ENCODE peak calls at places on chromosomes 12 and 14, in six cellular contexts. P is stomach, O is GM23338, K is fibroblast of lung, Y is ascending aorta, N is brain microvascular endothelial cell. E is an unnamed sample. For H3K36me3, the result is how much of the 10 kb centered on the place peaks cover.

GRCh38 chr12:126509587-126509986 is 1444.4 kb downstream of the AACS start:
- DNase-seq in P (no peak), N (no peak), Y (no peak), O (no peak), K (no peak), E (no peak)

GRCh38 chr12:62301799-62302133 is 41.6 kb downstream of the USP15 start:
- DNase-seq in Y (no peak), K (no peak), N (no peak), O (no peak), P (no peak), E (no peak)

GRCh38 chr12:119594772-119595445 is 1.3 kb downstream of the TMEM233 start:
- DNase-seq in O (peak), N (no peak), P (no peak), Y (no peak), K (peak), E (no peak)

GRCh38 chr12:18320036-18320617 is 58.8 kb downstream of the PIK3C2G start:
- DNase-seq in N (peak), O (peak), Y (no peak), K (peak), P (no peak), E (peak)

GRCh38 chr12:131751335-131751734 is 40.4 kb downstream of the SFSWAP start:
- DNase-seq in K (no peak), Y (no peak), N (no peak), O (no peak), P (no peak), E (no peak)

GRCh38 chr12:45483571-45483970 is 245.9 kb upstream of the ARID2 start:
- DNase-seq in Y (no peak), P (no peak), K (peak), N (no peak), O (no peak), E (no peak)

GRCh38 chr14:61388976-61389576 is 67.7 kb downstream of the PRKCH start:
- DNase-seq in Y (no peak), O (no peak), P (no peak), K (peak), N (peak), E (no peak)

GRCh38 chr14:77638738-77639137 is 22.3 kb upstream of the SPTLC2 start:
- DNase-seq in P (no peak), O (no peak), N (peak), K (peak), Y (no peak), E (no peak)

GRCh38 chr14:39726563-39726962 is 294.3 kb upstream of the FBXO33 start:
- DNase-seq in O (no peak), P (no peak), N (no peak), Y (no peak), K (no peak), E (no peak)

GRCh38 chr14:92348154-92348553 is 25.2 kb downstream of the SLC24A4 start:
- DNase-seq in N (no peak), O (no peak), K (no peak), P (no peak), Y (no peak), E (no peak)

GRCh38 chr12:104701756-104702155 is 245.0 kb downstream of the CHST11 start:
- DNase-seq in Y (no peak), K (no peak), O (no peak), N (no peak), P (peak), E (no peak)

GRCh38 chr14:68281497-68281896 is 461.9 kb downstream of the RAD51B start:
- DNase-seq in O (no peak), K (no peak), N (no peak), P (no peak), Y (no peak), E (no peak)

GRCh38 chr12:39795481-39795880 is 175.9 kb upstream of the ABCD2 start:
- DNase-seq in Y (no peak), P (no peak), N (no peak), K (no peak), O (no peak), E (no peak)

GRCh38 chr12:64431791-64432190 is 20.1 kb upstream of the TBK1 start:
- DNase-seq in K (no peak), Y (no peak), O (no peak), P (no peak), N (no peak), E (no peak)

GRCh38 chr12:54393743-54394142 is 9.2 kb upstream of the ZNF385A start:
- DNase-seq in O (no peak), N (no peak), P (no peak), Y (no peak), K (no peak), E (no peak)

GRCh38 chr12:105977256-105978051 is 161.3 kb downstream of the NUAK1 start:
- DNase-seq in N (peak), Y (no peak), O (no peak), K (peak), P (no peak), E (peak)

GRCh38 chr12:80053048-80053790 is 46.1 kb upstream of the OTOGL start:
- DNase-seq in O (no peak), N (peak), Y (peak), P (peak), K (peak), E (no peak)

GRCh38 chr14:94689218-94689984 is 77.2 kb downstream of the SERPINA3 start:
- DNase-seq in N (peak), K (peak), O (peak), P (peak), Y (no peak), E (no peak)

GRCh38 chr14:58282925-58283593 is 15.3 kb upstream of the ARID4A start:
- DNase-seq in P (no peak), K (no peak), N (no peak), O (no peak), Y (no peak), E (no peak)

GRCh38 chr12:121214171-121214777 is 4.3 kb downstream of the P2RX4 start:
- DNase-seq in P (no peak), K (peak), N (peak), Y (no peak), O (no peak), E (no peak)

GRCh38 chr14:68512088-68512487 is 280.8 kb downstream of the ZFP36L1 start:
- DNase-seq in O (no peak), P (no peak), Y (no peak), K (peak), N (no peak), E (no peak)

GRCh38 chr12:66823857-66824570 is 145.1 kb upstream of the GRIP1 start:
- DNase-seq in N (no peak), K (peak), O (no peak), P (no peak), Y (no peak), E (peak)

GRCh38 chr12:87469295-87469694 is 559.9 kb downstream of the C12orf50 start:
- DNase-seq in Y (no peak), O (no peak), K (peak), P (no peak), N (peak), E (no peak)

GRCh38 chr12:47819902-47820630 is at the start of gene HDAC7:
- DNase-seq in Y (no peak), N (peak), P (peak), O (peak), K (peak), E (no peak)

GRCh38 chr12:104695453-104696148 is 238.9 kb downstream of the CHST11 start:
- DNase-seq in P (no peak), O (no peak), N (peak), Y (peak), K (peak), E (peak)

GRCh38 chr12:26156201-26156871 is 31.5 kb upstream of the BHLHE41 start:
- DNase-seq in K (peak), P (no peak), Y (no peak), N (no peak), O (no peak), E (peak)
- H3K4me3 ChIP-seq in K (no peak), P (no peak), Y (no peak), N (no peak), O (no peak), E (no peak)

DNA sequence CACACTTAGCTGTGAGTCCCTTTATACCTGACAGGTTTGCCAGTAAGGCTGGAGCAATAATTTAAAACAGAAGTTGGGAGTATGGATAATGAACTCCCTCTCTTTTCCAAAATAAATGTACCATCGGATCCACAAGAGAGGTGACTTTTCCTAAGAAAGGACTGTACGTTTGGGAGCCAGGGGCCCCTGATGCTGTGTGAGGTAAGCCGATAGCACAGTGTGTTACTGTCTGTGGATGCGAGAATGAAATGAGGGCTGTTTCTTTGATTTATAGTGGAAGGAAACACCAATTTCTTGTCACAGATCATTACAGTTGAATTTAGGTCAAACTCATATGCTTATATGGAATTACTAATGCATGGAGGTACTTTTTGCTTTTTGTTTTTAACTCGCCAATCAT is 147.7 kb downstream of the ZNF664 start:
- DNase-seq in O (no peak), N (no peak), Y (no peak), P (no peak), K (no peak), E (no peak)
- TF ChIP-seq CTCF in O (no peak), N (no peak), Y (no peak), P (no peak), K (no peak), E (no peak)

GRCh38 chr14:104744484-104744883 is 8.5 kb upstream of the SIVA1 start:
- DNase-seq in O (no peak), K (no peak), P (no peak), N (no peak), Y (no peak), E (no peak)
- H3K36me3 ChIP-seq in O (under half), K (under half), P (under half), N (under half), Y (half or more), E (under half)

GRCh38 chr12:98951401-98951800 is 306.3 kb downstream of the APAF1 start:
- DNase-seq in N (no peak), Y (no peak), P (no peak), K (no peak), O (no peak), E (no peak)

GRCh38 chr12:98954506-98954905 is 309.4 kb downstream of the APAF1 start:
- DNase-seq in N (no peak), K (no peak), O (no peak), P (no peak), Y (no peak), E (no peak)

GRCh38 chr12:98955284-98955683 is 310.2 kb downstream of the APAF1 start:
- DNase-seq in O (peak), N (peak), Y (no peak), P (no peak), K (no peak), E (no peak)
- H3K4me3 ChIP-seq in O (no peak), N (no peak), Y (no peak), P (no peak), K (no peak), E (no peak)

DNA sequence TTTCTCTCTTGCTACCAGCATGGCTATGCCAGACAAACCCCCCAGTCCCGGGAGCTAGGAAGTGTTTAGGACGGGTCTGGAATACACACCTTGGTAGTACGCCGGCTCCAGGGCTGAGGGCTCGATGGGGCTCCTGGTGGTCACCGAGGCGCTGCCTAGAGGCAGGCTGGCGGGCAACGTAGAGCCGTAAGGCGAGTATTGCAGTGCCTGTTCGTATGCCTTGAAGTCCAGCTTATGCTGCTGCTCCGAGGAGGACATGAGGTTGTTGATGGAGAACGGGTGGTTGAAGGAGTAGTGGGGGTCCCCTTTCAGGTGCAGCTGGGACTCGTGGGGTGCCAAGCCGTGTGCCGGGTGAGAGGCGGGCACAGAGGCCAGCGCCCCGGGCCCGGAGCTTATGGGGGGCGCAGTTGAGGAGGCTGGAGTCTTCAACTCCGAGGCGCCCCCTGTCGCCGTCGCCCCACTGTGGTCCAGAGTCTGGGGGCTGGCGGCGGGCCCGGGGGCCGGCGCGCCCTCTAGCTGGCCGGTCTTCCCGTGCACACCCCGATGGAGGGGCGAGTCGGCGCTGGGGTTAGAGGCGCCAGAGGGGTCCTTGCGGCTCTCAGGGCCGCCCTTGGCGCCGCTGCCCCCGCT is 3.6 kb downstream of the FOXA1 start:
- DNase-seq in Y (no peak), K (no peak), O (peak), P (peak), N (no peak), E (no peak)
- TF ChIP-seq CTCF in Y (no peak), K (no peak), O (peak), P (no peak), N (peak), E (peak)

DNA sequence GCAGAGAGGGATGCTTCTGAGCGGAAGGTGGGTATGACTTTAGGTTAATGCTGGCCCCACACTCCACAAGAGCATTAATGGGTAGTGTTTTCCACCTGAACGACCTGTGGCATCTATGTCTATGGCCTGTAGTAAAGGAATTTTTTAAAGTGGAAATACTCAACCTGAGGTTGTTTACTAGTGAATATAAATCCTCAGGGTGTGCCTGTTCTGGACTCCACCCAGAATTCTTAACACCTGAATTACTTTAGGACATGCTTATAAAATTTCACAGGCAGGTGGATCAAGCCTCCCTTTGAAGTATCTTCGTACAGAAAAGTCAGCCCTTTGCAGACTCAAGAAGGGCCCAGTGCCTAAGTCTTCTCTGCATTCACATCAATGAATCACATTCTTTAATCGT is 196.1 kb downstream of the ESR2 start:
- DNase-seq in P (no peak), Y (no peak), O (no peak), K (no peak), N (no peak), E (no peak)
- H3K36me3 ChIP-seq in P (half or more), Y (under half), O (under half), K (under half), N (under half), E (under half)

DNA sequence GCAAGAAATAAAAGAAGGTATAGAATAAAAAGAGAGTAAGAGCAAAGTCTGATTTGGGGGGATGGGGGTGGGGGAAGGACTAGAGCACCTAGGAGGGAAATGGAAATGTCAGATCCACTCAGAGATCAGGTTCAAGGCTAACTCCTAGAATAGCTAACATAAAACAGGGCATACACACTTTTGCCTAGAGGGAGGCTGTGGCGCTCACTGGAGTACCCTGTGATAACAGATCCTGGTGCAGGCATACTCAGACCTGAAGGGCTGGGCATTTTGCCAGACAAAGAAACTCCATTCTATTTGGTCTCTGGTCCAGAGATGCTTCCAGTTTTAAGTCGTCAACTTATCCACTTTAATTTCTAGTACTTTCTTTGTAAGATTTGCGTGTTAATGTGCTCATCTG is 5.8 kb downstream of the CTDSP2 start:
- DNase-seq in N (no peak), P (peak), K (peak), O (no peak), Y (no peak), E (no peak)
- H3K4me3 ChIP-seq in N (no peak), P (peak), K (no peak), O (no peak), Y (no peak), E (no peak)

GRCh38 chr14:31934767-31935266 is 142.3 kb upstream of the ARHGAP5 start:
- DNase-seq in P (no peak), N (peak), O (peak), Y (no peak), K (peak), E (peak)

GRCh38 chr14:31936100-31936499 is 141.0 kb upstream of the ARHGAP5 start:
- DNase-seq in P (no peak), O (no peak), N (no peak), K (peak), Y (no peak), E (no peak)

GRCh38 chr14:31933716-31934115 is 143.4 kb upstream of the ARHGAP5 start:
- DNase-seq in Y (no peak), P (no peak), O (peak), K (peak), N (no peak), E (no peak)

GRCh38 chr14:31937730-31938346 is 139.3 kb upstream of the ARHGAP5 start:
- DNase-seq in O (no peak), N (peak), P (peak), Y (peak), K (peak), E (peak)

DNA sequence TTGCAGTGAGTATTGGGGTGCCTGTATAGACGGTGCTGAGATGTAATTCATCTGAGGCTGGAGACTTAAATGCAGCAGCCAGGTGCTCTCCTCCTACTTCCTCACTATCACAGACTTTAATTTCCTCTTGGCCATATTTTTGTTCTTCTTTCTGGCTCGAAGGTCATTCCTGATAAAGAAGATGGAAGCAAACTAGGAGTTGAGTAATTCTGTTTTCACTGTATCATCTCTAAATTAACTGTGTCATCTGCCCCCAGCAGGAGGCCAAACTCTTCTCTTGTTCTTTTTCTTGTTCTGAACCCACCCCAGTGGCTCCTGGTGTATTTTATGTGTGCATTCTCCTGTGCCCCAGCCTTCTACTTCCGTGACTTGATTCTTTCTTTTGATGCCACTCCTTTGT is 141.7 kb upstream of the ARHGAP5 start:
- DNase-seq in Y (no peak), K (no peak), P (no peak), O (no peak), N (no peak), E (no peak)
- TF ChIP-seq CTCF in Y (no peak), K (no peak), P (no peak), O (no peak), N (peak), E (no peak)

GRCh38 chr14:101909371-101910096 is 54.8 kb upstream of the DYNC1H1 start:
- DNase-seq in O (no peak), P (no peak), N (no peak), K (no peak), Y (no peak), E (no peak)

GRCh38 chr14:101908795-101909194 is 55.6 kb upstream of the DYNC1H1 start:
- DNase-seq in K (no peak), Y (no peak), P (no peak), N (no peak), O (no peak), E (no peak)

GRCh38 chr14:101915871-101916815 is 48.2 kb upstream of the DYNC1H1 start:
- DNase-seq in P (no peak), O (no peak), Y (no peak), N (no peak), K (no peak), E (no peak)

GRCh38 chr14:101914083-101914482 is 50.3 kb upstream of the DYNC1H1 start:
- DNase-seq in N (no peak), O (no peak), K (no peak), Y (no peak), P (no peak), E (no peak)

DNA sequence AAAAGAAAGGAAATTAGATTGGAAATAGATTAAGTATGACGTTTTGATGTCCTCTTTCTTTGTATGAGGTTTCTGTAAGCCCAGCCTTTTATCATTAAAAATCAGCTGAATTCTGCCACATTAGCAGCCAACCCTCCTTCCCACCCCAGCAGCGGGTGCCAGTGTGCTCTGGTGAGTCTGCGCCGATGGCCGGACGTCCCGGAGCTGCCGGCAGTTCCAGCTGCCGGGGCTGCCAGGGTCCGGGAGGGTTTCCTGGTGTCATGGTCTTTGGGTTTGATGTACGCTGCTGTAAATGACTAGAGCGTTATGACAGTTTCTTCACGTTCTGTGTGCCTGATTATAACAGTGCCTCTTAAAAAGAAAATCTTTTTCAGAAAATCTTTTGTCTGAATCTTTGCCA is 51.5 kb upstream of the DYNC1H1 start:
- DNase-seq in O (no peak), Y (no peak), N (no peak), P (no peak), K (no peak), E (no peak)
- H3K36me3 ChIP-seq in O (under half), Y (half or more), N (under half), P (half or more), K (under half), E (under half)

GRCh38 chr12:5511644-5512584 is 80.0 kb downstream of the NTF3 start:
- DNase-seq in O (peak), N (no peak), P (no peak), Y (no peak), K (peak), E (no peak)
- H3K4me3 ChIP-seq in O (no peak), N (no peak), P (no peak), Y (no peak), K (no peak), E (no peak)